ENCODE peak calls at places on chromosomes 6 and 20, in four cellular contexts. X, V, H and K are unnamed samples.

GRCh38 chr20:14012671-14013070 is 17.4 kb downstream of the MACROD2 start:
- DNase-seq in X (no peak), H (no peak), V (no peak), K (no peak)

GRCh38 chr6:145096846-145097245 is 638.5 kb downstream of the EPM2A start:
- DNase-seq in X (no peak), V (no peak), H (no peak), K (no peak)

GRCh38 chr20:40265872-40266533 is 423.0 kb downstream of the MAFB start:
- DNase-seq in V (no peak), H (no peak), X (peak; percentile 67), K (no peak)

GRCh38 chr20:57223648-57224489 is 42.6 kb downstream of the BMP7 start:
- DNase-seq in X (peak; percentile 3), H (no peak), V (no peak), K (no peak)

GRCh38 chr6:26016326-26017275 is 54.0 kb downstream of the TRIM38 start:
- DNase-seq in V (no peak), H (no peak), X (peak; percentile 33), K (no peak)

GRCh38 chr6:7628479-7628878 is 38.5 kb downstream of the SNRNP48 start:
- DNase-seq in V (no peak), H (no peak), X (no peak), K (no peak)

GRCh38 chr6:93073811-93074210 is 345.5 kb downstream of the EPHA7 start:
- DNase-seq in H (no peak), V (no peak), X (no peak), K (no peak)

GRCh38 chr6:160519603-160520042 is 144.5 kb downstream of the LPA start:
- DNase-seq in X (no peak), V (no peak), H (no peak), K (no peak)

GRCh38 chr6:41728073-41728936 is 7.1 kb downstream of the TFEB start:
- DNase-seq in V (no peak), X (no peak), H (peak; percentile 18), K (no peak)

GRCh38 chr20:10023911-10024310 is 10.9 kb upstream of the ANKEF1 start:
- DNase-seq in X (no peak), H (no peak), V (no peak), K (no peak)